ENCODE peak calls at places on chromosomes 3 and 15, in four cellular contexts. C is AG08395, J is body of pancreas, G is NCI-H2029. P is an unnamed sample.

GRCh38 chr15:85407421-85408269 is 27.2 kb downstream of the AKAP13 start:
- DNase-seq in C (peak; percentile 82), J (peak; percentile 60), G (peak; percentile 24), P (no peak)

GRCh38 chr15:36221992-36222391 is 357.4 kb upstream of the CDIN1 start:
- DNase-seq in C (no peak), J (no peak), G (no peak), P (no peak)

GRCh38 chr3:30258426-30259392 is 347.7 kb upstream of the TGFBR2 start:
- DNase-seq in J (no peak), G (peak; percentile 90), C (no peak), P (no peak)

GRCh38 chr3:30535515-30535914 is 70.9 kb upstream of the TGFBR2 start:
- DNase-seq in C (no peak), J (no peak), G (no peak), P (no peak)

GRCh38 chr3:16460886-16461285 is 52.6 kb downstream of the RFTN1 start:
- DNase-seq in G (peak; percentile 93), J (no peak), C (no peak), P (no peak)

GRCh38 chr3:158991146-158991705 is 189.4 kb downstream of the MFSD1 start:
- DNase-seq in J (peak; percentile 24), G (peak; percentile 0), C (no peak), P (no peak)

GRCh38 chr15:42721016-42721415 is 15.9 kb downstream of the CDAN1 start:
- DNase-seq in C (no peak), J (no peak), G (no peak), P (no peak)

GRCh38 chr3:52873433-52874159 is 23.8 kb downstream of the STIMATE start:
- DNase-seq in C (no peak), J (no peak), G (no peak), P (no peak)

GRCh38 chr3:172622916-172623700 is 87.8 kb downstream of the NCEH1 start:
- DNase-seq in C (peak; percentile 12), G (no peak), J (peak; percentile 38), P (peak; percentile 7)

GRCh38 chr15:63371297-63371918 is 10.2 kb downstream of the CA12 start:
- DNase-seq in G (no peak), J (no peak), C (peak; percentile 78), P (no peak)

GRCh38 chr15:100114526-100114925 is 227.2 kb downstream of the ADAMTS17 start:
- DNase-seq in C (peak; percentile 46), J (peak; percentile 40), G (no peak), P (no peak)

GRCh38 chr3:177792363-177793030 is 595.2 kb upstream of the TBL1XR1 start:
- DNase-seq in J (no peak), C (peak; percentile 15), G (no peak), P (no peak)

GRCh38 chr3:144344925-144345548 is 373.4 kb downstream of the DIPK2A start:
- DNase-seq in J (no peak), C (no peak), G (no peak), P (no peak)

GRCh38 chr3:60053518-60054265 is 1003.9 kb upstream of the CFAP20DC start:
- DNase-seq in G (no peak), C (peak; percentile 38), J (no peak), P (peak; percentile 2)

GRCh38 chr3:171982829-171983228 is 56.5 kb upstream of the FNDC3B start:
- DNase-seq in G (no peak), J (no peak), C (peak; percentile 56), P (no peak)